ENCODE peak calls at places on chromosome 14, in six cellular contexts. E is PC-3, G is A549, S is adrenal gland, Q is lower lobe of right lung, V is pancreas. N is an unnamed sample.
A peak's percentile ranks its signal among the peaks of the same experiment; 100 is the strongest.

GRCh38 chr14:39452680-39453079 is 20.4 kb upstream of the FBXO33 start:
- DNase-seq in E (no peak), G (no peak), S (no peak), Q (no peak), V (no peak), N (no peak)

GRCh38 chr14:73567951-73568885 is 795 bp upstream of the ACOT2 start:
- DNase-seq in E (peak; percentile 62), G (no peak), S (no peak), Q (no peak), V (no peak), N (no peak)

GRCh38 chr14:70709726-70710382 is 68.1 kb downstream of the TTC9 start:
- DNase-seq in E (peak; percentile 60), G (no peak), S (no peak), Q (no peak), V (no peak), N (no peak)

GRCh38 chr14:100677925-100678765 is 48.5 kb upstream of the DLK1 start:
- DNase-seq in E (no peak), G (no peak), S (no peak), Q (no peak), V (no peak), N (peak; percentile 73)

GRCh38 chr14:101965145-101965531 is 765 bp downstream of the DYNC1H1 start:
- DNase-seq in E (peak; percentile 44), G (peak; percentile 70), S (peak; percentile 86), Q (peak; percentile 84), V (peak; percentile 56), N (peak; percentile 82)

GRCh38 chr14:73311710-73312035 is 74.4 kb downstream of the PAPLN start:
- DNase-seq in E (no peak), G (no peak), S (no peak), Q (no peak), V (no peak), N (no peak)

GRCh38 chr14:76687611-76688372 is 73.5 kb upstream of the VASH1 start:
- DNase-seq in E (no peak), G (no peak), S (no peak), Q (no peak), V (peak; percentile 65), N (peak; percentile 80)

GRCh38 chr14:95361373-95362179 is 41.9 kb upstream of the CLMN start:
- DNase-seq in E (peak; percentile 58), G (peak; percentile 53), S (peak; percentile 25), Q (peak; percentile 61), V (peak; percentile 61), N (peak; percentile 72)

GRCh38 chr14:52906141-52906601 is 44.7 kb downstream of the FERMT2 start:
- DNase-seq in E (peak; percentile 94), G (peak; percentile 61), S (no peak), Q (no peak), V (no peak), N (no peak)

GRCh38 chr14:100299238-100299560 is 7.0 kb downstream of the SLC25A29 start:
- DNase-seq in E (no peak), G (no peak), S (no peak), Q (peak; percentile 13), V (no peak), N (no peak)

GRCh38 chr14:89237923-89238529 is 179.0 kb downstream of the FOXN3 start:
- DNase-seq in E (peak; percentile 52), G (peak; percentile 19), S (no peak), Q (no peak), V (no peak), N (no peak)

GRCh38 chr14:31070431-31070830 is 44.3 kb upstream of the STRN3 start:
- DNase-seq in E (peak; percentile 39), G (no peak), S (no peak), Q (no peak), V (no peak), N (no peak)

GRCh38 chr14:22333408-22334274 is 255.4 kb downstream of the DAD1 start:
- DNase-seq in E (peak; percentile 99), G (peak; percentile 88), S (peak; percentile 73), Q (no peak), V (peak; percentile 13), N (peak; percentile 34)

GRCh38 chr14:31060253-31060875 is 34.2 kb upstream of the STRN3 start:
- DNase-seq in E (no peak), G (no peak), S (no peak), Q (no peak), V (no peak), N (no peak)

GRCh38 chr14:43360239-43360638 is 1146.8 kb downstream of the FSCB start:
- DNase-seq in E (no peak), G (no peak), S (no peak), Q (no peak), V (no peak), N (no peak)

GRCh38 chr14:77615231-77616132 is 955 bp downstream of the SPTLC2 start:
- DNase-seq in E (peak; percentile 57), G (no peak), S (peak; percentile 21), Q (no peak), V (no peak), N (peak; percentile 36)

GRCh38 chr14:102221026-102221425 is 81.3 kb downstream of the WDR20 start:
- DNase-seq in E (peak; percentile 77), G (no peak), S (no peak), Q (no peak), V (no peak), N (no peak)

GRCh38 chr14:103889313-103890051 is 38.8 kb upstream of the TDRD9 start:
- DNase-seq in E (peak; percentile 7), G (no peak), S (peak; percentile 65), Q (peak; percentile 56), V (no peak), N (peak; percentile 86)

GRCh38 chr14:57400556-57401494 is 10.4 kb downstream of the NAA30 start:
- DNase-seq in E (no peak), G (no peak), S (no peak), Q (no peak), V (no peak), N (no peak)

GRCh38 chr14:90290612-90291011 is 34.3 kb downstream of the PSMC1 start:
- DNase-seq in E (no peak), G (no peak), S (no peak), Q (no peak), V (no peak), N (no peak)

GRCh38 chr14:68231832-68232642 is 412.5 kb downstream of the RAD51B start:
- DNase-seq in E (peak; percentile 81), G (peak; percentile 39), S (no peak), Q (no peak), V (no peak), N (no peak)
- TF ChIP-seq CTCF in E (peak; percentile 19), G (no peak), S (no peak), Q (no peak), V (no peak), N (no peak)

GRCh38 chr14:24339284-24340151 is at the start of gene RIPK3:
- DNase-seq in E (no peak), G (no peak), S (no peak), Q (peak; percentile 87), V (peak; percentile 72), N (peak; percentile 93)
- H3K4me3 ChIP-seq in E (no peak within 1 kb of the TSS), G (no peak within 1 kb of the TSS), S (no peak within 1 kb of the TSS), Q (peak within 1 kb of the TSS; percentile 69), V (peak within 1 kb of the TSS; percentile 46), N (peak within 1 kb of the TSS; percentile 66)

DNA sequence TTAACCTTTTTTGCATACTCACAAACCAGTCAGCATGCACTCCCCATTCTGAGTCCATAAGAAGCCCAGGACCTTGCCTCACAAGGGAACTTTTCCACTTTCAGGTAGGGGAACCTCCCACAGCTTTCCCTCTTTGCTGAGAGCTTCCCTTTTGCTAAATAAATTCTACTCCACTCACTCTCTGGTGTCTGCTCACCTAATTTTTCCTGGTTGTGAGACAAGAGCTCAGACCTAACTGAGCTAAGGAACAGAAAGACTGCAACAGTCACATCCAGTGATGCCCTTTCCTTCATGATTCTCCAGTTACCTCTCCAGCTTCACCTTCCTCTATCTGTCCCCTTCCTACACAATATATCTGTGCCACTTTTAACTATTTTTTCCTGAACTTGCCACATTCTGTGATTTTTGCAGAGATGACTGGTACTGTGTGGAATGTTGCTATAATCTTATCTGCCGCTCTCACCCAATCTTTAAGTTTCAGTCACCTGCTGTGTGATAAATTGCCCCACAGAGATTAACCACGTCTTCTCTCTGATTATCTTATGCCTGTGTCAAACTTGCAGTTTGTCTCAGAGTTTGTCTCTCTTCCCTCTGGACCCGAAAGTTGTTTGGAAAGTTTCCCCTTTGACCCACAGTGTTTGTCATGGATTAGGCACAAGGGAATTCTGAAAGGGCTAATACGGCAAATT is 737.1 kb upstream of the FLRT2 start:
- DNase-seq in E (no peak), G (no peak), S (no peak), Q (no peak), V (no peak), N (no peak)
- TF ChIP-seq CTCF in E (no peak), G (no peak), S (no peak), Q (no peak), V (no peak), N (no peak)

GRCh38 chr14:67940894-67941455 is 121.4 kb downstream of the RAD51B start:
- DNase-seq in E (peak; percentile 27), G (peak; percentile 19), S (no peak), Q (no peak), V (peak; percentile 7), N (no peak)
- H3K4me3 ChIP-seq in E (no peak overlapping the region), G (no peak overlapping the region), S (no peak overlapping the region), Q (no peak overlapping the region), V (no peak overlapping the region), N (no peak overlapping the region)

DNA sequence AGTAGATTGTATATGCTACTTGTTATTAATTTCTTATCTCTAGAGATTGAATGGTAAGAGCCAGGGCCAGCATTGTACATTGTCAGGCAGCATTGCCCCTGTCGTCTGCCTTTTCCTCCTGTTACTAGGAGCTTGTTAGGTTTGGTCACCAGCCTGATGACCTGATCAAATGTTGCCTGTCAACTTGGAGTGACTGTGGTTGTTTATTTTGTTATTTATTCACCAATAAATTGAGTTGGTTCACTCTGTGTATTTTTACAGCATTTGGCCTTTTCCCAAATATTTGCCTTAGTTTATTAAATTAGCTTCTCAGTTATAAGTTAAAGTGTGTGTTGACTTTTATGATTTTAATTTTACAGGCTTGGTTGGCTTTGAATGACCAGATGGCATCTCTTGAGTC is 88.4 kb downstream of the PRKCH start:
- DNase-seq in E (peak; percentile 18), G (no peak), S (no peak), Q (no peak), V (no peak), N (no peak)
- TF ChIP-seq CTCF in E (no peak), G (no peak), S (no peak), Q (no peak), V (no peak), N (no peak)

DNA sequence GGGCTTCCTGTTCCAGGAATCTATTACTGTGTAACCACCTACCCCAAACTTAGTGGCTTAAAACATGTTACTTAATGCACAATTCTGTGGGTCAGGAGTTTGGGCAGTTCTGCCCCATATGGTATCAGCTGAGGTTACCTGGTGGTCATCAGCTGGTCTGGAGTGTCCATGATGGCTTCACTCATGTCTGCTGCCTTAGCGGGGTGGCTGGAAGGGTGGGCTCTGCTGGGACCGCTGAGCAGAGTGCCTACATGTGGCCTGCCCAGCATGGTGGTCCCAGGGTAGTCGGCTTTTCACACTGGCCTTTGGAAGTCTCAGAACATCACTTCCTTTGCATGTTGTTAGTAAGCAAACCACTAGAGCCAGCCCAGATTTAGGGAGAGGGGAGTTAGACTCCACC is 53.9 kb downstream of the PELI2 start:
- DNase-seq in E (no peak), G (no peak), S (no peak), Q (no peak), V (no peak), N (no peak)
- H3K4me3 ChIP-seq in E (no peak overlapping the region), G (no peak overlapping the region), S (no peak overlapping the region), Q (no peak overlapping the region), V (no peak overlapping the region), N (no peak overlapping the region)